ENCODE peak calls at places on chromosomes 3 and 15, in nine cellular contexts. H, M, V, W, J, X, R, Y and C are unnamed samples. For H3K36me3 and H3K27me3, the result is how much of the 10 kb centered on the place peaks cover.

GRCh38 chr3:55547086-55547666 is 60.1 kb upstream of the WNT5A start:
- DNase-seq in W (no peak), H (no peak), M (no peak), J (no peak), V (no peak), R (no peak), Y (no peak), X (no peak), C (no peak)

GRCh38 chr15:35019401-35020327 is 31.6 kb upstream of the ZNF770 start:
- DNase-seq in M (no peak), V (no peak), R (no peak), J (no peak), H (no peak), Y (no peak), W (no peak), X (peak), C (no peak)

GRCh38 chr3:141656771-141657170 is 81.3 kb upstream of the RNF7 start:
- DNase-seq in W (peak), Y (no peak), M (no peak), R (no peak), V (no peak), H (no peak), J (no peak), X (no peak), C (no peak)

GRCh38 chr3:102614580-102614979 is 179.8 kb downstream of the ZPLD1 start:
- DNase-seq in Y (no peak), X (no peak), M (no peak), V (no peak), R (no peak), W (no peak), H (no peak), J (no peak), C (no peak)

GRCh38 chr3:154427685-154428291 is 2.2 kb downstream of the GPR149 start:
- DNase-seq in R (no peak), H (no peak), V (no peak), X (no peak), M (no peak), W (no peak), Y (no peak), J (no peak), C (no peak)

GRCh38 chr3:178381555-178381954 is 154.7 kb upstream of the KCNMB2 start:
- DNase-seq in H (no peak), M (no peak), V (no peak), W (peak), Y (no peak), X (no peak), R (no peak), J (no peak), C (no peak)

GRCh38 chr3:32401541-32402052 is 9.9 kb downstream of the CMTM7 start:
- DNase-seq in M (peak), R (peak), H (peak), X (peak), W (peak), J (peak), Y (peak), V (peak), C (no peak)

GRCh38 chr15:34610388-34610787 is 26.9 kb upstream of the GOLGA8B start:
- DNase-seq in W (peak), J (no peak), H (no peak), M (no peak), X (no peak), V (no peak), Y (no peak), R (no peak), C (no peak)

DNA sequence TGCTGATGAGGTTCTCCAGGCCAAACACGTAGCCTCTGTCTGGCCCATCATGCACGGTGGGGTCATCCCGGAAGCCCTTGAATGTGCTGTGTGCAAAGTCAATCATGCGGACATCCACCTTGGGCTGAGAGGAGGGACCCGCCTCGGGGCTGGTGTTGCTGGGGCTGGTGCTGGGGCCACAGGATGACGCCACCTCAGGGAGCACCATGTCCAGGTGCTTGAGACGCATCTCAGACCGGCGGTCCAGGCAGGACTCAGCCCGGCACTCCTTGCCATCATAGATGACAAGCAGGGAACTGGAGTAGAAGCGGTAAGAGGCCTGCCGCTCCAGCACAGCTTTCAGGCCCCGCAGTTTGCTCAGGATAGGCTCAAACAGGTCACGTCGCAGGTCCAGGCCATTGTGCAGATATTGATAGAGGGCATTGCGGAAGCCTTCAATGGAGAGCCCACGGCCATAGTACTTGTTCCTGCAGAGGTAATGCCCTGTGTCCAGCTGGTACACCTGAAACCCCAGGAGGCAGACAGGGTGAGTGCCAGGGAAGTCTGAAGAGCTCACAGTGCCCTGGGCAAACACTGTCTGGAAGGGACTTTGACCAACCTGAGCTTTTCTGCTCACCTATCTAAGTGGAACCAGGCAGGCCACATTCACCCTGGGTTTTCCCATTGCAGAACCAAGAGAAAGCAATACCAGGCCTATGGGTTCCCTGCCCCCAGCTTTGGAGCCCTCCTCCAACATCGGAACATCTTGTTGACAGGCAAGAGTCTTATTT is 3.6 kb upstream of the GMPPB start:
- DNase-seq in J (no peak), Y (no peak), W (no peak), M (no peak), H (no peak), X (no peak), V (no peak), R (no peak), C (no peak)
- H3K36me3 ChIP-seq in J (half or more), Y (under half), W (under half), M (under half), H (half or more), X (under half), V (under half), R (under half), C (under half)

DNA sequence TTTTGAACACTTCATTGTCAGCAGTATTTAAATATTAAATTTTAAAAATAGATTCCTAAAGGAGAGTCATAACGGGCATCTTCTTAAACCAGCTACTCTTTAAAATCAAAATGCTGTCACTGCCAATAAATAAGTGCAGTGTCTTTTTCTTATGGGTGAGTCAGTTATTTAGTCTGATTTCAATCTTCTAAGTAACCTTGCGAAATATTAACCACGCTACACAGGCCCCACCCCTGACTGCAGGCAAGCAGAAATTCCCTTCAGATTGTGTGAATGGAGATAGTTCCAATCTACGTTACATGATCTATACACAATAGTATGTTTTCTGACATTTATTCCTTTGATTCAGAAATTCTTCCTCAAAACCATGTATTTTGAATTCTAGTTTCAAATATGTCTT is 141.5 kb downstream of the GADL1 start:
- DNase-seq in R (no peak), V (no peak), W (peak), M (no peak), J (no peak), Y (no peak), X (peak), H (peak), C (no peak)
- TF ChIP-seq CTCF in R (no peak), V (no peak), W (no peak), M (no peak), J (no peak), Y (no peak), X (no peak), H (no peak), C (no peak)

DNA sequence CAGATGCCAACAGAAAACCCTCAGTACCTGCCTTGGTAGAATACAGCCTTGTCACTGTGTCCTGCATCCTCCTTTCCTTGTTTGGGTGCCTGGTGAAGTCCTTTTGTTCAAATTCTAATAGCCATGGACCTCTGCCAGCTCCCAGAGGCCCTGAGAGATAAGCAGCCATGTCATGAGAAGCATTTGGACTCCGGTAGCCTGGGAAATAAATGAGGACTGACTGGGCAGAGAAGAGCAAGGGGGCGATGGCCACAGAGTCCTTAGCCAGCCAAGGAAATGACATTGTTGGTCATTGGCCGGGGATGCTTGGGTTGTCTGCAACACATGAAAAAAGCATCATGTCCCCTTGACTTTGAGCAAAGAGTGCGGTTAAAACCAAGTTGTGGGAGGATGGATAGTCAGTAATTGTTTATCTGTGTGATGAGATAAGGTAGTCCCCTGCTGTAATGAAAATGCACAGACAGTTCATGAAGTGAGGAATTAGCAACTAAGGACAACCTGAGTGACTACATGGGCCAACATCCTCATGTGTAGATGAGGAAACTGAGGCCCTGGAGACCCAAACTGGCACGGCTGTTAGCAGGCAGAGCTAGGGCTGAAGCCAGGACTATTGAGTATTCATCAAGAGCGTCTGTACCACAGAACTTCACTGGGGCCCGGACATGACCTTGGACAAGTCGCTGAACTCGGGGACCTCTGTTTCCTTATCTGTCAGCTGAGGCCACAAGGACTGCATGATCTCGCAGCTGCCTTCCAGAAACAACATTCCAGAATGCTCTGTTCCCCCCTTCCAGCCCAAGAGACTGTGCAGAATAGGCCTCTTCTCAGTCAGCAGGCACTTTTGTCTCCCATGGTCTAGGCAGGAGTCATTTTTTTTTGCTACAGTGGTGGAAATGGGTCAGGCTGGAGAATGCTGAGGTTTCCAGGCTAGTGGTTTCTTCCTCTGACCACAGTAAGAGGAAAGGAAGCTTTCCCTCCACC is 90.5 kb upstream of the CTDSPL start:
- DNase-seq in Y (peak), M (peak), W (peak), H (peak), V (peak), J (peak), R (no peak), X (peak), C (no peak)
- H3K27me3 ChIP-seq in Y (under half), M (under half), W (half or more), H (under half), V (under half), J (under half), R (under half), X (under half), C (under half)

DNA sequence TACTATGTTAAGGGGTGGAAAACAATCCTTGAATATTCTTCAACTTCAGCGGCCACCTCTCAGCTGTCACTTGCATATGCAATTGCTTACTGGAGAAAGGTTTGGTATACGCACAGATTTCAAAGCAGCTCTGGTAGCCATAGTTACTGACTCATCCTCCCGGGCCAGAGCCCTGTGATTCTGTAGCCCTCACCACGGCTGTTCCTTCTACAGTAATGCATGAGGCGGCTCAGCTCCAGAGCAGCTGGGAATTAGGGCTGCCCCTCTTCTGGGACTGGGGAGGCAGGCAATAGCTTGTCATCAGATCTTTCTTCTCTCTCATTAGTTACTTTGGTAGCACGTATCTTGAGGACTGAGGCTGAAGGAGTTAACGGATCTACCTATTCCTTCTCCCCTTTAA is 54.9 kb downstream of the ETV5 start:
- DNase-seq in H (no peak), M (no peak), J (no peak), R (no peak), W (peak), X (no peak), V (peak), Y (no peak), C (no peak)
- H3K36me3 ChIP-seq in H (half or more), M (under half), J (under half), R (under half), W (half or more), X (under half), V (under half), Y (under half), C (half or more)

GRCh38 chr15:31439328-31439727 is 112.7 kb downstream of the KLF13 start:
- DNase-seq in W (no peak), V (peak), J (no peak), X (no peak), H (no peak), R (no peak), Y (no peak), M (no peak), C (no peak)
- TF ChIP-seq CTCF in W (peak), V (peak), J (peak), X (no peak), H (no peak), R (no peak), Y (no peak), M (peak), C (peak)

GRCh38 chr15:74962219-74962618 is 5.6 kb upstream of the RPP25 start:
- DNase-seq in V (no peak), J (no peak), X (no peak), M (no peak), Y (no peak), W (no peak), H (no peak), R (no peak), C (no peak)
- H3K27me3 ChIP-seq in V (under half), J (under half), X (under half), M (under half), Y (under half), W (under half), H (under half), R (under half), C (under half)

GRCh38 chr3:183766107-183766506 is 59.3 kb downstream of the MAP6D1 start:
- DNase-seq in R (no peak), Y (no peak), X (no peak), J (no peak), M (no peak), H (no peak), V (no peak), W (no peak), C (no peak)

GRCh38 chr3:183764854-183765731 is 60.3 kb downstream of the MAP6D1 start:
- DNase-seq in V (no peak), X (no peak), H (no peak), R (no peak), J (no peak), Y (no peak), W (peak), M (no peak), C (no peak)

GRCh38 chr3:183768114-183768513 is 57.3 kb downstream of the MAP6D1 start:
- DNase-seq in X (no peak), V (no peak), M (no peak), J (no peak), W (no peak), H (no peak), Y (no peak), R (no peak), C (no peak)

GRCh38 chr3:183766745-183767606 is 58.4 kb downstream of the MAP6D1 start:
- DNase-seq in M (peak), Y (peak), R (peak), W (peak), X (peak), J (peak), H (peak), V (peak), C (peak)

DNA sequence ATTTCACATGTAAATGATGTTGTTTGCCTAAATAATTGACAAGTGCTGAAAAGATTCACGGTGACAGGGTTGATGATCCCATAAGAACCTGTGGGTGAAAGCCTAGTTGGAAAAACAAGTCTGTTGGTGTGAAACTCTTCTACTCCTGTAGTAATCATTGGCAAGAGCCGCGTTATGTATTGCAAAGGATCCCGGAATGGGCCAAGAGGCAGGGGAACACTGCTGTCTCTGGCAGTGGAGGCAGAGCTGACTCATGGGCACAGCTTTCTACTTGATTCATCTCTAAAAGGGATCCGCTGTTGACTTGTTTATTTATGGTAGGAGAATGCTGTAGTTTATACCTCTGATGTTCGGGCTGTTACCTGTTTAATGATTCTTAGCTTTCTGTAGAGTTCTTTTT is 63.1 kb downstream of the MAP6D1 start:
- DNase-seq in J (no peak), R (no peak), V (no peak), H (no peak), W (no peak), M (no peak), Y (no peak), X (no peak), C (no peak)
- H3K36me3 ChIP-seq in J (half or more), R (under half), V (half or more), H (half or more), W (under half), M (under half), Y (under half), X (under half), C (half or more)

GRCh38 chr3:97347780-97348179 is 416.8 kb upstream of the ARL6 start:
- DNase-seq in Y (no peak), X (no peak), W (no peak), V (no peak), J (no peak), M (no peak), R (no peak), H (no peak), C (no peak)

GRCh38 chr3:97350976-97351375 is 413.6 kb upstream of the ARL6 start:
- DNase-seq in H (no peak), M (no peak), W (no peak), R (no peak), X (no peak), J (no peak), Y (no peak), V (no peak), C (no peak)

GRCh38 chr3:97353176-97353575 is 411.4 kb upstream of the ARL6 start:
- DNase-seq in R (no peak), V (no peak), Y (no peak), H (no peak), J (no peak), X (no peak), M (no peak), W (no peak), C (no peak)
- TF ChIP-seq CTCF in R (no peak), V (no peak), Y (no peak), H (no peak), J (no peak), X (no peak), M (no peak), W (no peak), C (no peak)

DNA sequence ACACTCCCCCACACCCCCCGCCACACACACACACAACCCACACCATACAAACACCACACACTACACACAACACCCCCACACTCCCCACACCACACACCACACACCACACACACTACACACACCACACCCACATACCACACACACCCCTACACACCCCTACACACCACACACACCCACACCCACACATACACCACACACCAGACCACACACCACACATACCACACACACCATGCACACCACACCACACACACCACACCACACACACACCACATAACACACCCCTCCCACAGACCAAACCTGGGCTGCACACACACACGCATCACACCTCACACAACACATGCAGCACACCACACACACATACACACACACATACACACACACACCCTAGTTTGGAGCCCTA is 1.8 kb upstream of the RASGRF1 start:
- DNase-seq in J (no peak), H (no peak), R (no peak), X (no peak), M (no peak), W (no peak), Y (no peak), V (no peak), C (no peak)
- H3K27me3 ChIP-seq in J (half or more), H (half or more), R (under half), X (under half), M (half or more), W (under half), Y (under half), V (half or more), C (half or more)

DNA sequence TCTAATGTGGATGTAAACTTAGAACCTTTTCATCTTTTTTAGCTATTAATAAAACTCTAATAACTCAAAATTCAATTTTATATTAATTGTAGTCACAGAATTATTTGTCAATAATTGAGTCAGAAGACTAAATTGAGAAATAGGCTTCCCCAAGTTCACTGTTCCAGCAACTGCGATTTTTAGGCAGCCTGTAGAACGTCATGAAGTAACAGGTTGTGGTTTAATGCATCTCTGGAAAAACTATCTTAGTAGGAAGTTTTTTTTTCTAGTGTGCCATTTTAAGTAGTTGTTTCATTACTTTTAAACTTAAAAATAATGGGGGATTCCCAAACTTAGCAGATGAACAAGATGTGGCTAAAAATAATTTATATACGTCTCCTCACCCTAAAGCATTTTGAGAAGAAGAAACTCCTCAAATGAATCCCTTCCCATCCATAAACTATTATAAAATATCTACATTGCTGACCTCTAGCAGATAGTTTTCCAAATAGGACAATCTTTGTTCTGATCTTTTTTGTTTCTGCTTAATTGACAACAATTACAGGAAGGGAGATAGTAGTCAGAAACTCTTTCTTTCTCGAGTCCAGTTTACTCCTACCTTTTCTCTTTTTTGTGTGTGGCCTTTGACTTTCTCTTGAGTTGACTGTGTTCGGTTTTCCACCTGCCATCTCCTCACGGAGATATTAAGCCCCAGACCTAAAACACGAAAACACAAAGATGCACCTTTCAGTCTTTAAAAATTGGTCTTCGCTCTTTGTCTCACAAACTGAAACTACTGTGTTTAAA is 43.1 kb downstream of the LRCH3 start:
- DNase-seq in V (no peak), W (no peak), X (no peak), M (no peak), R (no peak), H (no peak), Y (no peak), J (no peak), C (no peak)
- H3K36me3 ChIP-seq in V (under half), W (half or more), X (under half), M (under half), R (under half), H (half or more), Y (under half), J (half or more), C (half or more)